ENCODE peak calls at places on chromosomes 2 and 18, in ten cellular contexts. One of them, this sample, is unnamed.

GRCh38 chr18:59308201-59309014 is 10.0 kb downstream of the CPLX4 start:
- DNase-seq in ELF-1: peak
- DNase-seq in non-pigmented ciliary epithelial cell: no peak
- DNase-seq in mucosa of descending colon: peak
- DNase-seq in activated CD8-positive, alpha-beta T cell treated with anti-CD3 and anti-CD28 coated beads, Interleukin-2, amount 10 ng/mL, durations not matched to agents 7 days and 5 days: peak
- DNase-seq in C1 segment of cervical spinal cord: no peak
- DNase-seq in naive B cell: peak
- DNase-seq in GM06990: peak
- DNase-seq in stimulated activated CD8-positive, alpha-beta memory T cell treated with anti-CD3 and anti-CD28 coated beads, Interleukin-12 subunit alpha, Interleukin-12 subunit beta, amount 100 ng/mL, for 4 hours: peak
- DNase-seq in keratinocyte: no peak
- DNase-seq in this sample: peak

GRCh38 chr2:127525692-127526141 is 572 bp downstream of the IWS1 start:
- DNase-seq in stimulated activated CD8-positive, alpha-beta memory T cell treated with anti-CD3 and anti-CD28 coated beads, Interleukin-12 subunit alpha, Interleukin-12 subunit beta, amount 100 ng/mL, for 4 hours: no peak
- DNase-seq in naive B cell: no peak
- DNase-seq in C1 segment of cervical spinal cord: no peak
- DNase-seq in keratinocyte: no peak
- DNase-seq in activated CD8-positive, alpha-beta T cell treated with anti-CD3 and anti-CD28 coated beads, Interleukin-2, amount 10 ng/mL, durations not matched to agents 7 days and 5 days: peak
- DNase-seq in mucosa of descending colon: peak
- DNase-seq in GM06990: no peak
- DNase-seq in ELF-1: peak
- DNase-seq in non-pigmented ciliary epithelial cell: no peak
- DNase-seq in this sample: no peak

GRCh38 chr2:150624001-150624401 is 136.5 kb upstream of the RND3 start:
- DNase-seq in activated CD8-positive, alpha-beta T cell treated with anti-CD3 and anti-CD28 coated beads, Interleukin-2, amount 10 ng/mL, durations not matched to agents 7 days and 5 days: no peak
- DNase-seq in non-pigmented ciliary epithelial cell: no peak
- DNase-seq in mucosa of descending colon: no peak
- DNase-seq in naive B cell: no peak
- DNase-seq in ELF-1: no peak
- DNase-seq in stimulated activated CD8-positive, alpha-beta memory T cell treated with anti-CD3 and anti-CD28 coated beads, Interleukin-12 subunit alpha, Interleukin-12 subunit beta, amount 100 ng/mL, for 4 hours: no peak
- DNase-seq in keratinocyte: no peak
- DNase-seq in GM06990: peak
- DNase-seq in C1 segment of cervical spinal cord: no peak
- DNase-seq in this sample: no peak

GRCh38 chr2:232076736-232077135 is 115.2 kb downstream of the DIS3L2 start:
- DNase-seq in ELF-1: no peak
- DNase-seq in non-pigmented ciliary epithelial cell: no peak
- DNase-seq in C1 segment of cervical spinal cord: no peak
- DNase-seq in activated CD8-positive, alpha-beta T cell treated with anti-CD3 and anti-CD28 coated beads, Interleukin-2, amount 10 ng/mL, durations not matched to agents 7 days and 5 days: no peak
- DNase-seq in keratinocyte: no peak
- DNase-seq in mucosa of descending colon: no peak
- DNase-seq in naive B cell: no peak
- DNase-seq in stimulated activated CD8-positive, alpha-beta memory T cell treated with anti-CD3 and anti-CD28 coated beads, Interleukin-12 subunit alpha, Interleukin-12 subunit beta, amount 100 ng/mL, for 4 hours: no peak
- DNase-seq in GM06990: no peak
- DNase-seq in this sample: no peak

GRCh38 chr2:129585760-129586159 is 393.7 kb upstream of the RAB6C start:
- DNase-seq in C1 segment of cervical spinal cord: no peak
- DNase-seq in naive B cell: no peak
- DNase-seq in keratinocyte: no peak
- DNase-seq in mucosa of descending colon: no peak
- DNase-seq in non-pigmented ciliary epithelial cell: no peak
- DNase-seq in ELF-1: no peak
- DNase-seq in activated CD8-positive, alpha-beta T cell treated with anti-CD3 and anti-CD28 coated beads, Interleukin-2, amount 10 ng/mL, durations not matched to agents 7 days and 5 days: no peak
- DNase-seq in GM06990: no peak
- DNase-seq in stimulated activated CD8-positive, alpha-beta memory T cell treated with anti-CD3 and anti-CD28 coated beads, Interleukin-12 subunit alpha, Interleukin-12 subunit beta, amount 100 ng/mL, for 4 hours: no peak
- DNase-seq in this sample: no peak

GRCh38 chr2:128535928-128536327 is 217.3 kb upstream of the HS6ST1 start:
- DNase-seq in stimulated activated CD8-positive, alpha-beta memory T cell treated with anti-CD3 and anti-CD28 coated beads, Interleukin-12 subunit alpha, Interleukin-12 subunit beta, amount 100 ng/mL, for 4 hours: no peak
- DNase-seq in GM06990: no peak
- DNase-seq in ELF-1: peak
- DNase-seq in non-pigmented ciliary epithelial cell: peak
- DNase-seq in naive B cell: no peak
- DNase-seq in C1 segment of cervical spinal cord: no peak
- DNase-seq in keratinocyte: no peak
- DNase-seq in mucosa of descending colon: no peak
- DNase-seq in activated CD8-positive, alpha-beta T cell treated with anti-CD3 and anti-CD28 coated beads, Interleukin-2, amount 10 ng/mL, durations not matched to agents 7 days and 5 days: no peak
- DNase-seq in this sample: no peak

GRCh38 chr2:239158641-239159475 is 242.0 kb downstream of the HDAC4 start:
- DNase-seq in ELF-1: peak
- DNase-seq in stimulated activated CD8-positive, alpha-beta memory T cell treated with anti-CD3 and anti-CD28 coated beads, Interleukin-12 subunit alpha, Interleukin-12 subunit beta, amount 100 ng/mL, for 4 hours: no peak
- DNase-seq in mucosa of descending colon: no peak
- DNase-seq in naive B cell: no peak
- DNase-seq in GM06990: no peak
- DNase-seq in C1 segment of cervical spinal cord: no peak
- DNase-seq in keratinocyte: no peak
- DNase-seq in non-pigmented ciliary epithelial cell: no peak
- DNase-seq in activated CD8-positive, alpha-beta T cell treated with anti-CD3 and anti-CD28 coated beads, Interleukin-2, amount 10 ng/mL, durations not matched to agents 7 days and 5 days: no peak
- DNase-seq in this sample: peak

GRCh38 chr2:133780099-133780996 is 212.1 kb upstream of the NCKAP5 start:
- DNase-seq in naive B cell: no peak
- DNase-seq in stimulated activated CD8-positive, alpha-beta memory T cell treated with anti-CD3 and anti-CD28 coated beads, Interleukin-12 subunit alpha, Interleukin-12 subunit beta, amount 100 ng/mL, for 4 hours: no peak
- DNase-seq in non-pigmented ciliary epithelial cell: peak
- DNase-seq in mucosa of descending colon: peak
- DNase-seq in activated CD8-positive, alpha-beta T cell treated with anti-CD3 and anti-CD28 coated beads, Interleukin-2, amount 10 ng/mL, durations not matched to agents 7 days and 5 days: peak
- DNase-seq in keratinocyte: peak
- DNase-seq in GM06990: no peak
- DNase-seq in C1 segment of cervical spinal cord: no peak
- DNase-seq in ELF-1: peak
- DNase-seq in this sample: no peak

GRCh38 chr2:120983344-120983743 is 247.7 kb downstream of the GLI2 start:
- DNase-seq in keratinocyte: no peak
- DNase-seq in GM06990: no peak
- DNase-seq in non-pigmented ciliary epithelial cell: no peak
- DNase-seq in mucosa of descending colon: no peak
- DNase-seq in ELF-1: no peak
- DNase-seq in stimulated activated CD8-positive, alpha-beta memory T cell treated with anti-CD3 and anti-CD28 coated beads, Interleukin-12 subunit alpha, Interleukin-12 subunit beta, amount 100 ng/mL, for 4 hours: no peak
- DNase-seq in activated CD8-positive, alpha-beta T cell treated with anti-CD3 and anti-CD28 coated beads, Interleukin-2, amount 10 ng/mL, durations not matched to agents 7 days and 5 days: no peak
- DNase-seq in naive B cell: no peak
- DNase-seq in C1 segment of cervical spinal cord: peak
- DNase-seq in this sample: no peak

GRCh38 chr2:103132536-103133217 is 370.8 kb downstream of the TMEM182 start:
- DNase-seq in mucosa of descending colon: no peak
- DNase-seq in keratinocyte: no peak
- DNase-seq in C1 segment of cervical spinal cord: no peak
- DNase-seq in GM06990: no peak
- DNase-seq in naive B cell: no peak
- DNase-seq in stimulated activated CD8-positive, alpha-beta memory T cell treated with anti-CD3 and anti-CD28 coated beads, Interleukin-12 subunit alpha, Interleukin-12 subunit beta, amount 100 ng/mL, for 4 hours: no peak
- DNase-seq in activated CD8-positive, alpha-beta T cell treated with anti-CD3 and anti-CD28 coated beads, Interleukin-2, amount 10 ng/mL, durations not matched to agents 7 days and 5 days: peak
- DNase-seq in ELF-1: no peak
- DNase-seq in non-pigmented ciliary epithelial cell: no peak
- DNase-seq in this sample: no peak

GRCh38 chr2:37020212-37020886 is 54.0 kb upstream of the STRN start:
- DNase-seq in naive B cell: no peak
- DNase-seq in mucosa of descending colon: peak
- DNase-seq in GM06990: no peak
- DNase-seq in C1 segment of cervical spinal cord: no peak
- DNase-seq in non-pigmented ciliary epithelial cell: peak
- DNase-seq in ELF-1: peak
- DNase-seq in keratinocyte: no peak
- DNase-seq in stimulated activated CD8-positive, alpha-beta memory T cell treated with anti-CD3 and anti-CD28 coated beads, Interleukin-12 subunit alpha, Interleukin-12 subunit beta, amount 100 ng/mL, for 4 hours: no peak
- DNase-seq in activated CD8-positive, alpha-beta T cell treated with anti-CD3 and anti-CD28 coated beads, Interleukin-2, amount 10 ng/mL, durations not matched to agents 7 days and 5 days: no peak
- DNase-seq in this sample: peak

GRCh38 chr18:48036191-48036590 is 105.7 kb upstream of the SMAD2 start:
- DNase-seq in activated CD8-positive, alpha-beta T cell treated with anti-CD3 and anti-CD28 coated beads, Interleukin-2, amount 10 ng/mL, durations not matched to agents 7 days and 5 days: no peak
- DNase-seq in stimulated activated CD8-positive, alpha-beta memory T cell treated with anti-CD3 and anti-CD28 coated beads, Interleukin-12 subunit alpha, Interleukin-12 subunit beta, amount 100 ng/mL, for 4 hours: no peak
- DNase-seq in C1 segment of cervical spinal cord: no peak
- DNase-seq in non-pigmented ciliary epithelial cell: no peak
- DNase-seq in ELF-1: no peak
- DNase-seq in GM06990: no peak
- DNase-seq in mucosa of descending colon: no peak
- DNase-seq in keratinocyte: no peak
- DNase-seq in naive B cell: no peak
- DNase-seq in this sample: peak